ENCODE peak calls at places on chromosomes 1 and 21, in four cellular contexts. One of them, this sample, is unnamed.

GRCh38 chr1:112011231-112011630 is 21.8 kb upstream of the KCND3 start:
- DNase-seq in fibroblast of lung: no peak
- DNase-seq in OCI-LY7: no peak
- DNase-seq in K562: no peak
- DNase-seq in this sample: peak; percentile 2

GRCh38 chr1:9659328-9659727 is 7.8 kb downstream of the PIK3CD start:
- DNase-seq in fibroblast of lung: peak; percentile 70
- DNase-seq in OCI-LY7: no peak
- DNase-seq in K562: no peak
- DNase-seq in this sample: no peak

GRCh38 chr1:34597877-34598514 is 156.9 kb upstream of the GJB5 start:
- DNase-seq in fibroblast of lung: peak; percentile 9
- DNase-seq in OCI-LY7: peak; percentile 58
- DNase-seq in K562: peak; percentile 78
- DNase-seq in this sample: peak; percentile 30

GRCh38 chr1:13951793-13952751 is 252.1 kb downstream of the PRDM2 start:
- DNase-seq in fibroblast of lung: peak; percentile 9
- DNase-seq in OCI-LY7: no peak
- DNase-seq in K562: no peak
- DNase-seq in this sample: no peak

GRCh38 chr1:169670836-169671235 is 40.6 kb downstream of the SELL start:
- DNase-seq in fibroblast of lung: no peak
- DNase-seq in OCI-LY7: no peak
- DNase-seq in K562: no peak
- DNase-seq in this sample: no peak

GRCh38 chr21:43731891-43732711 is 13.2 kb downstream of the PDXK start:
- DNase-seq in fibroblast of lung: peak; percentile 66
- DNase-seq in OCI-LY7: no peak
- DNase-seq in K562: no peak
- DNase-seq in this sample: no peak

GRCh38 chr1:236765831-236766230 is 29.3 kb upstream of the MTR start:
- DNase-seq in fibroblast of lung: no peak
- DNase-seq in OCI-LY7: no peak
- DNase-seq in K562: no peak
- DNase-seq in this sample: no peak

GRCh38 chr1:162670928-162671663 is 38.8 kb downstream of the DDR2 start:
- DNase-seq in fibroblast of lung: peak; percentile 64
- DNase-seq in OCI-LY7: no peak
- DNase-seq in K562: no peak
- DNase-seq in this sample: no peak

GRCh38 chr1:147619741-147620140 is 50.6 kb downstream of the ACP6 start:
- DNase-seq in fibroblast of lung: no peak
- DNase-seq in OCI-LY7: no peak
- DNase-seq in K562: no peak
- DNase-seq in this sample: no peak

GRCh38 chr1:32187850-32188249 is 8.4 kb downstream of the TXLNA start:
- DNase-seq in fibroblast of lung: no peak
- DNase-seq in OCI-LY7: no peak
- DNase-seq in K562: no peak
- DNase-seq in this sample: no peak

GRCh38 chr1:232868793-232869491 is 63.7 kb downstream of the MAP10 start:
- DNase-seq in fibroblast of lung: peak; percentile 89
- DNase-seq in OCI-LY7: no peak
- DNase-seq in K562: no peak
- DNase-seq in this sample: peak; percentile 73

GRCh38 chr1:110477041-110477440 is 26.1 kb downstream of the PROK1 start:
- DNase-seq in fibroblast of lung: peak; percentile 31
- DNase-seq in OCI-LY7: no peak
- DNase-seq in K562: peak; percentile 42
- DNase-seq in this sample: peak; percentile 78

GRCh38 chr1:246428542-246429308 is 78.4 kb downstream of the SMYD3 start:
- DNase-seq in fibroblast of lung: peak; percentile 92
- DNase-seq in OCI-LY7: no peak
- DNase-seq in K562: no peak
- DNase-seq in this sample: peak; percentile 95

GRCh38 chr1:4016351-4017130 is 116.5 kb upstream of the C1orf174 start:
- DNase-seq in fibroblast of lung: no peak
- DNase-seq in OCI-LY7: peak; percentile 27
- DNase-seq in K562: no peak
- DNase-seq in this sample: no peak

GRCh38 chr1:101257500-101258325 is 20.9 kb downstream of the S1PR1 start:
- DNase-seq in fibroblast of lung: no peak
- DNase-seq in OCI-LY7: no peak
- DNase-seq in K562: peak; percentile 23
- DNase-seq in this sample: no peak

GRCh38 chr1:23908453-23909341 is 4.5 kb downstream of the CNR2 start:
- DNase-seq in fibroblast of lung: no peak
- DNase-seq in OCI-LY7: peak; percentile 98
- DNase-seq in K562: peak; percentile 56
- DNase-seq in this sample: no peak

GRCh38 chr1:213162338-213162737 is 111.3 kb downstream of the RPS6KC1 start:
- DNase-seq in fibroblast of lung: peak; percentile 62
- DNase-seq in OCI-LY7: no peak
- DNase-seq in K562: no peak
- DNase-seq in this sample: no peak

GRCh38 chr1:21149430-21149861 is 27.3 kb downstream of the EIF4G3 start:
- DNase-seq in fibroblast of lung: peak; percentile 46
- DNase-seq in OCI-LY7: no peak
- DNase-seq in K562: no peak
- DNase-seq in this sample: peak; percentile 40

GRCh38 chr1:209456878-209457277 is 126.6 kb upstream of the CAMK1G start:
- DNase-seq in fibroblast of lung: no peak
- DNase-seq in OCI-LY7: no peak
- DNase-seq in K562: no peak
- DNase-seq in this sample: no peak

GRCh38 chr1:83815348-83815747 is 183.6 kb downstream of the TTLL7 start:
- DNase-seq in fibroblast of lung: peak; percentile 94
- DNase-seq in OCI-LY7: no peak
- DNase-seq in K562: no peak
- DNase-seq in this sample: no peak

GRCh38 chr1:225882699-225883615 is 777 bp upstream of the TMEM63A start:
- DNase-seq in fibroblast of lung: peak; percentile 46
- DNase-seq in OCI-LY7: no peak
- DNase-seq in K562: peak; percentile 64
- DNase-seq in this sample: no peak

GRCh38 chr1:91676030-91676429 is 175.4 kb downstream of the CDC7 start:
- DNase-seq in fibroblast of lung: no peak
- DNase-seq in OCI-LY7: no peak
- DNase-seq in K562: no peak
- DNase-seq in this sample: no peak

GRCh38 chr1:97017895-97018294 is 296.3 kb downstream of the PTBP2 start:
- DNase-seq in fibroblast of lung: no peak
- DNase-seq in OCI-LY7: peak; percentile 2
- DNase-seq in K562: no peak
- DNase-seq in this sample: no peak

GRCh38 chr1:57131257-57131656 is 165.4 kb upstream of the C8B start:
- DNase-seq in fibroblast of lung: no peak
- DNase-seq in OCI-LY7: no peak
- DNase-seq in K562: no peak
- DNase-seq in this sample: no peak

GRCh38 chr1:42295816-42296215 is 39.2 kb downstream of the FOXJ3 start:
- DNase-seq in fibroblast of lung: no peak
- DNase-seq in OCI-LY7: no peak
- DNase-seq in K562: no peak
- DNase-seq in this sample: no peak

GRCh38 chr1:56068908-56069307 is 510.5 kb downstream of the PLPP3 start:
- DNase-seq in fibroblast of lung: no peak
- DNase-seq in OCI-LY7: no peak
- DNase-seq in K562: no peak
- DNase-seq in this sample: no peak

GRCh38 chr1:171898956-171899355 is 57.7 kb downstream of the DNM3 start:
- DNase-seq in fibroblast of lung: peak; percentile 53
- DNase-seq in OCI-LY7: no peak
- DNase-seq in K562: no peak
- DNase-seq in this sample: no peak

GRCh38 chr21:45975017-45975595 is 6.5 kb upstream of the COL6A1 start:
- DNase-seq in fibroblast of lung: no peak
- DNase-seq in OCI-LY7: no peak
- DNase-seq in K562: no peak
- DNase-seq in this sample: no peak

GRCh38 chr1:10726355-10726754 is 70.1 kb downstream of the CASZ1 start:
- DNase-seq in fibroblast of lung: no peak
- DNase-seq in OCI-LY7: no peak
- DNase-seq in K562: no peak
- DNase-seq in this sample: no peak

GRCh38 chr1:101238681-101239094 is 1.9 kb downstream of the S1PR1 start:
- DNase-seq in fibroblast of lung: peak; percentile 93
- DNase-seq in OCI-LY7: peak; percentile 78
- DNase-seq in K562: peak; percentile 78
- DNase-seq in this sample: peak; percentile 57

GRCh38 chr21:44494956-44495355 is 39.6 kb downstream of the LRRC3 start:
- DNase-seq in fibroblast of lung: no peak
- DNase-seq in OCI-LY7: no peak
- DNase-seq in K562: no peak
- DNase-seq in this sample: no peak

GRCh38 chr1:215473943-215474342 is 93.2 kb upstream of the KCTD3 start:
- DNase-seq in fibroblast of lung: peak; percentile 58
- DNase-seq in OCI-LY7: no peak
- DNase-seq in K562: no peak
- DNase-seq in this sample: no peak

GRCh38 chr1:188023206-188023605 is 1194.5 kb downstream of the PLA2G4A start:
- DNase-seq in fibroblast of lung: peak; percentile 11
- DNase-seq in OCI-LY7: no peak
- DNase-seq in K562: no peak
- DNase-seq in this sample: no peak

GRCh38 chr1:222627232-222627631 is 9.3 kb downstream of the MIA3 start:
- DNase-seq in fibroblast of lung: no peak
- DNase-seq in OCI-LY7: no peak
- DNase-seq in K562: no peak
- DNase-seq in this sample: no peak
- H3K4me2 ChIP-seq in fibroblast of lung: no peak overlapping the region
- H3K4me2 ChIP-seq in OCI-LY7: no peak overlapping the region
- H3K4me2 ChIP-seq in K562: no peak overlapping the region
- H3K4me2 ChIP-seq in this sample: no peak overlapping the region

GRCh38 chr1:33424205-33424604 is 6.7 kb downstream of the PHC2 start:
- DNase-seq in fibroblast of lung: peak; percentile 54
- DNase-seq in OCI-LY7: no peak
- DNase-seq in K562: no peak
- DNase-seq in this sample: no peak
- H3K4me2 ChIP-seq in fibroblast of lung: no peak overlapping the region
- H3K4me2 ChIP-seq in OCI-LY7: no peak overlapping the region
- H3K4me2 ChIP-seq in K562: no peak overlapping the region
- H3K4me2 ChIP-seq in this sample: no peak overlapping the region

DNA sequence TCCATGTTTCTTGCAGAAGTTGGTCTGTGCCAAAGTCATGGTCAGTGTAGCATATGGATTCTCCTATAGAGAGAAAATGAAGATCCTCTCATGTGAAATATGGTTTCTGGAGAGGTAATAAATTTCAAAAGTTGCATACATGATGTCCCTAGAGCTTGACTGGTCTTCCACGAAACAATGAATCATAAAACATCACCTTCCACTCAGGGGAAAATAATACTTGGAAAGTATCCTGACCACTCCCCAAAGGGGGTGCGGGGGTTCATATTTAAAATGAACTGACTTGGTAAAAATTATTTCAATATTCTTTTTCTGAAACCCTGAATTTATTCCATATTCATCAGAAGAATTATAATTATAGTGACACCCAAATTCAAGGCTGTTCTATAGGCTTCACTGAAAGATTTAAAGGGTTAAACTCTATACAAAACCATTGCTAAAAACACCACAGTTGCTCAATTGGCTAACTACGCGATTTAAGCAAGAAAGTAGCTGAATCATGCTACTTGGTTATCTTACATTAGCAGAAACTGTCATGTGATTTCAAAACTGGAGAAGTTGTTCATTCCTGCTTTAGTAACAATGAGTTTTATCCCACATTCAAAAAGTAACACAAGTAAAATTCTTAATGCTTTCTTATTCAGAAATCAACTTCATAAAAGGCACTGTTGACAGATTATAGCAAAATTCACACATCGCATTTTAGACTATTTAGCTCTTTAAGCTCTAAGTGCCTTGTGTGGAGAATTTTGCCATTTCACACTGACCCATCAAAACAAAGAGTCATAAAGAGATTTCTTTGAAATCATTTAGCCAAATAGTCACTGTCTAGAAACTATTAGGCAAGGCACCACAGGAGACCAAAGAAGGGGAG is 5.3 kb downstream of the CREG1 start:
- DNase-seq in fibroblast of lung: peak; percentile 85
- DNase-seq in OCI-LY7: no peak
- DNase-seq in K562: no peak
- DNase-seq in this sample: no peak
- H3K4me2 ChIP-seq in fibroblast of lung: no peak overlapping the region
- H3K4me2 ChIP-seq in OCI-LY7: peak overlapping the region; percentile 10
- H3K4me2 ChIP-seq in K562: peak overlapping the region; percentile 81
- H3K4me2 ChIP-seq in this sample: no peak overlapping the region

DNA sequence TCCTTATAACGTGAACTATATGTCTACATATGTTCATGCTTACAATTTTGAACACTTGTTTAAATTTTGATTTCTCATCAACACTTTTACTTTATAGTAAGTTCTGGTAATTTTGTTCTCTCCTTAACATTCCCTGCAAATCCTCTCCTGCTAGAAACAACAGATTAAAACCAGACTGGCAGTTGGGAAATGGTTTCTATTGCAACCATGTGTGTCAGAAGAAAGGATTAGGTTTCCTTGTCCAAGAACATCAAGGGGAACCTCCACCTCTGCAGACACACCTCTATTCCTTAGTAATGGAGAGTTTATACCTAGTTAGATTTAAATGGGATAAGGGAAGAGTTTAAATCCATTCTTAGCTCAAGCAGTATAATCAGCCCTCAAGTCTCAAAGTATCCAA is 3.3 kb upstream of the WARS2 start:
- DNase-seq in fibroblast of lung: no peak
- DNase-seq in OCI-LY7: no peak
- DNase-seq in K562: no peak
- DNase-seq in this sample: no peak
- H3K4me2 ChIP-seq in fibroblast of lung: no peak overlapping the region
- H3K4me2 ChIP-seq in OCI-LY7: no peak overlapping the region
- H3K4me2 ChIP-seq in K562: no peak overlapping the region
- H3K4me2 ChIP-seq in this sample: no peak overlapping the region

GRCh38 chr1:160167580-160167979 is 16.2 kb downstream of the ATP1A4 start:
- DNase-seq in fibroblast of lung: no peak
- DNase-seq in OCI-LY7: no peak
- DNase-seq in K562: no peak
- DNase-seq in this sample: no peak

GRCh38 chr1:160168016-160168415 is 16.6 kb downstream of the ATP1A4 start:
- DNase-seq in fibroblast of lung: no peak
- DNase-seq in OCI-LY7: no peak
- DNase-seq in K562: no peak
- DNase-seq in this sample: no peak

GRCh38 chr1:160169553-160170399 is 18.4 kb downstream of the ATP1A4 start:
- DNase-seq in fibroblast of lung: no peak
- DNase-seq in OCI-LY7: peak; percentile 23
- DNase-seq in K562: no peak
- DNase-seq in this sample: no peak

GRCh38 chr1:160167056-160167455 is 15.7 kb downstream of the ATP1A4 start:
- DNase-seq in fibroblast of lung: no peak
- DNase-seq in OCI-LY7: no peak
- DNase-seq in K562: no peak
- DNase-seq in this sample: no peak

GRCh38 chr1:160168609-160169369 is 17.4 kb downstream of the ATP1A4 start:
- DNase-seq in fibroblast of lung: no peak
- DNase-seq in OCI-LY7: no peak
- DNase-seq in K562: no peak
- DNase-seq in this sample: no peak
- H3K4me2 ChIP-seq in fibroblast of lung: no peak overlapping the region
- H3K4me2 ChIP-seq in OCI-LY7: no peak overlapping the region
- H3K4me2 ChIP-seq in K562: no peak overlapping the region
- H3K4me2 ChIP-seq in this sample: no peak overlapping the region

GRCh38 chr1:235070819-235071218 is 57.8 kb downstream of the TOMM20 start:
- DNase-seq in fibroblast of lung: no peak
- DNase-seq in OCI-LY7: no peak
- DNase-seq in K562: no peak
- DNase-seq in this sample: no peak
- H3K4me2 ChIP-seq in fibroblast of lung: no peak overlapping the region
- H3K4me2 ChIP-seq in OCI-LY7: no peak overlapping the region
- H3K4me2 ChIP-seq in K562: no peak overlapping the region
- H3K4me2 ChIP-seq in this sample: no peak overlapping the region